ENCODE peak calls at places on chromosome 16, in eight cellular contexts. I, G, A, O, W, P, U and C are unnamed samples.

GRCh38 chr16:78461496-78461938 is 362.1 kb downstream of the WWOX start:
- DNase-seq in I (peak; percentile 60), G (peak; percentile 73), A (peak; percentile 8), O (no peak), W (no peak), P (no peak), U (no peak), C (no peak)

GRCh38 chr16:81600275-81600674 is 155.7 kb downstream of the CMIP start:
- DNase-seq in I (peak; percentile 33), G (no peak), A (no peak), O (peak; percentile 61), W (no peak), P (no peak), U (peak; percentile 54), C (no peak)

GRCh38 chr16:4158143-4159093 is 42.2 kb upstream of the ADCY9 start:
- DNase-seq in I (no peak), G (no peak), A (no peak), O (no peak), W (no peak), P (no peak), U (no peak), C (no peak)

GRCh38 chr16:77993111-77993571 is 29.2 kb upstream of the CLEC3A start:
- DNase-seq in I (peak; percentile 84), G (peak; percentile 9), A (no peak), O (no peak), W (no peak), P (no peak), U (no peak), C (no peak)

GRCh38 chr16:58638148-58639036 is 8.8 kb upstream of the CNOT1 start:
- DNase-seq in I (peak; percentile 89), G (peak; percentile 47), A (peak; percentile 38), O (peak; percentile 81), W (no peak), P (no peak), U (peak; percentile 81), C (no peak)

GRCh38 chr16:46658925-46659324 is 30.1 kb downstream of the VPS35 start:
- DNase-seq in I (no peak), G (peak; percentile 14), A (peak; percentile 99), O (no peak), W (no peak), P (no peak), U (no peak), C (no peak)

GRCh38 chr16:23384878-23385277 is 68.1 kb downstream of the COG7 start:
- DNase-seq in I (no peak), G (no peak), A (no peak), O (peak; percentile 96), W (no peak), P (no peak), U (no peak), C (no peak)

GRCh38 chr16:58488531-58488930 is 11.4 kb upstream of the NDRG4 start:
- DNase-seq in I (no peak), G (no peak), A (no peak), O (no peak), W (no peak), P (no peak), U (no peak), C (no peak)

GRCh38 chr16:62657116-62657515 is 620.9 kb upstream of the CDH8 start:
- DNase-seq in I (no peak), G (no peak), A (no peak), O (no peak), W (no peak), P (no peak), U (no peak), C (no peak)

GRCh38 chr16:46709464-46709863 is 20.0 kb downstream of the ORC6 start:
- DNase-seq in I (no peak), G (no peak), A (no peak), O (no peak), W (no peak), P (no peak), U (no peak), C (no peak)

GRCh38 chr16:50300942-50301625 is 34.7 kb downstream of the ADCY7 start:
- DNase-seq in I (peak; percentile 35), G (no peak), A (no peak), O (no peak), W (no peak), P (no peak), U (no peak), C (no peak)

GRCh38 chr16:31371008-31371407 is 16.0 kb downstream of the ITGAX start:
- DNase-seq in I (no peak), G (no peak), A (no peak), O (no peak), W (no peak), P (no peak), U (no peak), C (no peak)

GRCh38 chr16:28231763-28232162 is 20.0 kb upstream of the XPO6 start:
- DNase-seq in I (no peak), G (no peak), A (no peak), O (no peak), W (no peak), P (no peak), U (no peak), C (no peak)

GRCh38 chr16:27982184-27982583 is 81.3 kb downstream of the GSG1L start:
- DNase-seq in I (no peak), G (no peak), A (peak; percentile 15), O (no peak), W (no peak), P (no peak), U (no peak), C (no peak)

GRCh38 chr16:48611329-48612137 is 1.6 kb upstream of the N4BP1 start:
- DNase-seq in I (no peak), G (peak; percentile 63), A (peak; percentile 53), O (peak; percentile 80), W (no peak), P (no peak), U (peak; percentile 82), C (no peak)

DNA sequence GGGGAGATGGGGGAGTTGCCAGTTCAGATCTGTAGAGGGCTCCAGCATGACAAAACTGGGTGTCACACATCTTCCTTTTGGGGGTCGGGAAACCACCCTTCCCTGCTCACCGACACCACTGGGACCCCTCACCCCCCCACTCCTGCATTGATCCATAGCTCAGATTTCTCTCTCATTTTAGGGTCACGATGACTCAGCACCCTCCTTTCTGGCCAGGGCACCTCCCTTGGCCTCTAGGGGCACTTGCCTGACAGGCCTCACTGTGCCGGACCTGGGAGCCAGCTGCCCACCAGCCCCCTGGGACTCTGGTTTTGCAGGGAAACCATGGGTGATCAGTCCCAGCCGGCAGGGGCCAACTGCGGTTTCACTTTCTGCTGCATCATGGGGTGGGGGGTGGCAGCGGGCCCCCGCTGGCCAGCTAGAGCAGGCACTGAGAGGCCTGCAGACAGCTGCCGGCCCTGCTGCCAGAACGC is 239.4 kb downstream of the MRTFB start:
- DNase-seq in I (peak; percentile 71), G (no peak), A (peak; percentile 92), O (no peak), W (no peak), P (no peak), U (no peak), C (no peak)
- TF ChIP-seq CTCF in I (peak; percentile 36), G (no peak), A (peak; percentile 29), O (no peak), W (no peak), P (no peak), U (no peak), C (no peak)

GRCh38 chr16:87930456-87930855 is 5.9 kb downstream of the CA5A start:
- DNase-seq in I (peak; percentile 30), G (no peak), A (peak; percentile 50), O (no peak), W (no peak), P (no peak), U (no peak), C (no peak)
- TF ChIP-seq CTCF in I (peak; percentile 41), G (no peak), A (peak; percentile 42), O (no peak), W (no peak), P (no peak), U (no peak), C (peak; percentile 11)

DNA sequence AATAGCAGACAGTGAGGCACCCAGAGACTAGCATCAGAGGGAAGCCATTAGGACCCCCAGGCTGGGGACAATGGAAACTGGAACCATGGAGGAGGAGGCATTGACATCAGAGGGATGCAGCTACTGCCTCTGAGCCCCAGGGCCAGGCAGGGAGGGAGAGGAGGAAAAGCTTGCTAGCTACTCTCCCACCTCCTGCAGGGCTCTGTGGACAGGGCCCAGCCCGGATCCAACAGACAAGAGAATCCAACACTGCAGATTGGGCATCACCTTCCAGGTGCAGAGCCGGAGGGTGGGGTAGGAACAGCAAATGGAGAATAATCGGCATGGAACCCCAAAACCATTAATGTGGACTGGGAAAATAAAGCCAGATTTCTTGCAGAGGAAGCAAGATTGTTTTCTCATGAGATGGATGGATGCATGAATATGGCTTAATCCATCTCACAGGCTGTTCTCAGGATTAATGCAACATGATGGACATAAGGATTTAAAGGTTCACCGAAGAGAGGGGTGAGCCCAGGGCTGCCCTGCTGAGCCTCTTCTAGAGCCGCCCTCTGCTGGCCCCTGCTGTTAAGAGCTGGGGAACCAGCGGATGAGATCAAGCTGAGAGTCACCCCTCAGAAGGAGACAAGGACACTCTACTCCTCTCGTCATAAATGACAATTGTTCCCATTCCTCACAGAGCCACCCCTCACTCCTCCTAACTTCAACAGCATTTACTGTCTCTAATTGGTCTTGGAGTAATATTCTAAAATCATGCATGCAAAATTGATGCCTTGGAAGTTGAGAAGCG is 48.8 kb downstream of the DNAH3 start:
- DNase-seq in I (peak; percentile 23), G (peak; percentile 25), A (peak; percentile 42), O (no peak), W (no peak), P (no peak), U (peak; percentile 34), C (no peak)
- TF ChIP-seq CTCF in I (peak; percentile 47), G (no peak), A (peak; percentile 29), O (no peak), W (no peak), P (peak; percentile 16), U (peak; percentile 24), C (no peak)

GRCh38 chr16:79994413-79994812 is 393.9 kb upstream of the MAF start:
- DNase-seq in I (no peak), G (no peak), A (no peak), O (no peak), W (no peak), P (no peak), U (no peak), C (no peak)

GRCh38 chr16:79993810-79994209 is 393.3 kb upstream of the MAF start:
- DNase-seq in I (no peak), G (peak; percentile 38), A (no peak), O (no peak), W (no peak), P (no peak), U (no peak), C (no peak)

GRCh38 chr16:79998143-79998542 is 397.6 kb upstream of the MAF start:
- DNase-seq in I (no peak), G (no peak), A (no peak), O (no peak), W (no peak), P (no peak), U (no peak), C (no peak)

GRCh38 chr16:79995315-79995714 is 394.8 kb upstream of the MAF start:
- DNase-seq in I (no peak), G (no peak), A (no peak), O (no peak), W (no peak), P (no peak), U (no peak), C (no peak)

DNA sequence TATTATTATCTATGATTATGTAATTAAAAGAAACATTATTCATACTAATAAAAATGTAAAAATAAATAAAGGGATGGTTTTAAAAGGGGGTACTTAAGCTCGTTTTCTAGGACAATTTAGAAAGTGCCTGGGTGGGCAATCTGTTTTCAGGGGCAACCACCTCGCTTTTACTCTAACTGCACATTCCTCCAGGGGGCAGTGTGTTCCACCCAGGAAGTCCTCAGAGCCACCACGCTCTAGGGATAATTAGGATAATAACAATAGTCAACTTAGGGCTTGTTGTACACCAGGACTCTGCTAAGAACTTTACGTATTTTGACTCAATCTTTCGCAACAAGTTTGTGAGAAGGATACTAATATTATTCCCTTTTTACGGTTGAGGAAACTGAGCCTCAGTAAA is 396.7 kb upstream of the MAF start:
- DNase-seq in I (peak; percentile 22), G (peak; percentile 28), A (peak; percentile 22), O (no peak), W (no peak), P (no peak), U (no peak), C (no peak)
- TF ChIP-seq CTCF in I (peak; percentile 49), G (no peak), A (peak; percentile 51), O (peak; percentile 48), W (no peak), P (no peak), U (no peak), C (no peak)